ENCODE peak calls at places on chromosomes 12 and 14, in nine cellular contexts. One of them, this sample, is unnamed.

GRCh38 chr12:26608706-26609105 is 224.3 kb downstream of the ITPR2 start:
- DNase-seq in gastrocnemius medialis: no peak
- DNase-seq in Panc1: no peak
- DNase-seq in pancreas: no peak
- DNase-seq in AG04450: no peak
- DNase-seq in heart left ventricle: no peak
- DNase-seq in IMR-90: no peak
- DNase-seq in iPS DF 6.9: no peak
- DNase-seq in esophagus muscularis mucosa: no peak
- DNase-seq in this sample: no peak

GRCh38 chr12:104219361-104219892 is 3.8 kb downstream of the TXNRD1 start:
- DNase-seq in Panc1: peak; percentile 82
- DNase-seq in AG04450: peak; percentile 92
- DNase-seq in esophagus muscularis mucosa: no peak
- DNase-seq in IMR-90: peak; percentile 98
- DNase-seq in iPS DF 6.9: no peak
- DNase-seq in pancreas: no peak
- DNase-seq in gastrocnemius medialis: no peak
- DNase-seq in heart left ventricle: peak; percentile 10
- DNase-seq in this sample: peak; percentile 9

GRCh38 chr12:43331935-43332334 is 220.1 kb downstream of the ADAMTS20 start:
- DNase-seq in gastrocnemius medialis: no peak
- DNase-seq in heart left ventricle: no peak
- DNase-seq in AG04450: no peak
- DNase-seq in esophagus muscularis mucosa: no peak
- DNase-seq in iPS DF 6.9: no peak
- DNase-seq in pancreas: no peak
- DNase-seq in Panc1: no peak
- DNase-seq in IMR-90: no peak
- DNase-seq in this sample: no peak

GRCh38 chr14:95313707-95314106 is 6.0 kb downstream of the CLMN start:
- DNase-seq in Panc1: no peak
- DNase-seq in esophagus muscularis mucosa: no peak
- DNase-seq in pancreas: no peak
- DNase-seq in heart left ventricle: peak; percentile 32
- DNase-seq in IMR-90: peak; percentile 34
- DNase-seq in AG04450: no peak
- DNase-seq in iPS DF 6.9: no peak
- DNase-seq in gastrocnemius medialis: peak; percentile 61
- DNase-seq in this sample: peak; percentile 38

GRCh38 chr14:23636317-23637211 is at the start of gene DHRS2:
- DNase-seq in Panc1: no peak
- DNase-seq in gastrocnemius medialis: no peak
- DNase-seq in esophagus muscularis mucosa: no peak
- DNase-seq in heart left ventricle: no peak
- DNase-seq in AG04450: no peak
- DNase-seq in IMR-90: no peak
- DNase-seq in iPS DF 6.9: no peak
- DNase-seq in pancreas: no peak
- DNase-seq in this sample: no peak

GRCh38 chr12:15268927-15269552 is 47.8 kb upstream of the RERG start:
- DNase-seq in esophagus muscularis mucosa: no peak
- DNase-seq in IMR-90: peak; percentile 58
- DNase-seq in Panc1: peak; percentile 22
- DNase-seq in pancreas: no peak
- DNase-seq in gastrocnemius medialis: peak; percentile 31
- DNase-seq in iPS DF 6.9: peak; percentile 13
- DNase-seq in AG04450: peak; percentile 23
- DNase-seq in heart left ventricle: peak; percentile 15
- DNase-seq in this sample: peak; percentile 24

GRCh38 chr12:77007476-77007875 is 57.9 kb downstream of the E2F7 start:
- DNase-seq in pancreas: no peak
- DNase-seq in esophagus muscularis mucosa: no peak
- DNase-seq in AG04450: no peak
- DNase-seq in gastrocnemius medialis: no peak
- DNase-seq in iPS DF 6.9: no peak
- DNase-seq in IMR-90: no peak
- DNase-seq in heart left ventricle: no peak
- DNase-seq in Panc1: no peak
- DNase-seq in this sample: no peak

GRCh38 chr12:112841891-112842290 is 50.3 kb downstream of the RPH3A start:
- DNase-seq in pancreas: no peak
- DNase-seq in esophagus muscularis mucosa: no peak
- DNase-seq in heart left ventricle: no peak
- DNase-seq in iPS DF 6.9: no peak
- DNase-seq in IMR-90: no peak
- DNase-seq in Panc1: no peak
- DNase-seq in gastrocnemius medialis: no peak
- DNase-seq in AG04450: no peak
- DNase-seq in this sample: no peak

GRCh38 chr12:48810817-48811453 is 7.4 kb upstream of the CACNB3 start:
- DNase-seq in pancreas: no peak
- DNase-seq in iPS DF 6.9: no peak
- DNase-seq in Panc1: no peak
- DNase-seq in gastrocnemius medialis: no peak
- DNase-seq in heart left ventricle: no peak
- DNase-seq in esophagus muscularis mucosa: no peak
- DNase-seq in IMR-90: peak; percentile 98
- DNase-seq in AG04450: peak; percentile 96
- DNase-seq in this sample: no peak

GRCh38 chr14:58731465-58732330 is 93.9 kb downstream of the DACT1 start:
- DNase-seq in pancreas: no peak
- DNase-seq in IMR-90: peak; percentile 99
- DNase-seq in gastrocnemius medialis: no peak
- DNase-seq in esophagus muscularis mucosa: no peak
- DNase-seq in Panc1: no peak
- DNase-seq in heart left ventricle: no peak
- DNase-seq in iPS DF 6.9: no peak
- DNase-seq in AG04450: peak; percentile 93
- DNase-seq in this sample: no peak

GRCh38 chr12:124392271-124392990 is 97.5 kb downstream of the RFLNA start:
- DNase-seq in iPS DF 6.9: no peak
- DNase-seq in IMR-90: peak; percentile 45
- DNase-seq in AG04450: no peak
- DNase-seq in Panc1: no peak
- DNase-seq in pancreas: no peak
- DNase-seq in heart left ventricle: no peak
- DNase-seq in esophagus muscularis mucosa: no peak
- DNase-seq in gastrocnemius medialis: no peak
- DNase-seq in this sample: no peak

GRCh38 chr12:48021485-48022179 is 17.4 kb upstream of the COL2A1 start:
- DNase-seq in IMR-90: no peak
- DNase-seq in esophagus muscularis mucosa: no peak
- DNase-seq in pancreas: no peak
- DNase-seq in AG04450: no peak
- DNase-seq in heart left ventricle: no peak
- DNase-seq in iPS DF 6.9: no peak
- DNase-seq in gastrocnemius medialis: no peak
- DNase-seq in Panc1: no peak
- DNase-seq in this sample: no peak

GRCh38 chr14:102050625-102051024 is 36.2 kb downstream of the HSP90AA1 start:
- DNase-seq in AG04450: no peak
- DNase-seq in Panc1: no peak
- DNase-seq in esophagus muscularis mucosa: no peak
- DNase-seq in heart left ventricle: no peak
- DNase-seq in iPS DF 6.9: no peak
- DNase-seq in gastrocnemius medialis: peak; percentile 73
- DNase-seq in IMR-90: peak; percentile 82
- DNase-seq in pancreas: no peak
- DNase-seq in this sample: no peak

GRCh38 chr14:51236314-51236713 is 3.7 kb upstream of the TMX1 start:
- DNase-seq in pancreas: no peak
- DNase-seq in iPS DF 6.9: no peak
- DNase-seq in AG04450: no peak
- DNase-seq in esophagus muscularis mucosa: no peak
- DNase-seq in Panc1: no peak
- DNase-seq in gastrocnemius medialis: no peak
- DNase-seq in IMR-90: peak; percentile 47
- DNase-seq in heart left ventricle: no peak
- DNase-seq in this sample: no peak

GRCh38 chr12:16229676-16230075 is 47.8 kb downstream of the SLC15A5 start:
- DNase-seq in iPS DF 6.9: no peak
- DNase-seq in IMR-90: no peak
- DNase-seq in gastrocnemius medialis: no peak
- DNase-seq in esophagus muscularis mucosa: no peak
- DNase-seq in pancreas: no peak
- DNase-seq in Panc1: no peak
- DNase-seq in heart left ventricle: no peak
- DNase-seq in AG04450: no peak
- DNase-seq in this sample: no peak

DNA sequence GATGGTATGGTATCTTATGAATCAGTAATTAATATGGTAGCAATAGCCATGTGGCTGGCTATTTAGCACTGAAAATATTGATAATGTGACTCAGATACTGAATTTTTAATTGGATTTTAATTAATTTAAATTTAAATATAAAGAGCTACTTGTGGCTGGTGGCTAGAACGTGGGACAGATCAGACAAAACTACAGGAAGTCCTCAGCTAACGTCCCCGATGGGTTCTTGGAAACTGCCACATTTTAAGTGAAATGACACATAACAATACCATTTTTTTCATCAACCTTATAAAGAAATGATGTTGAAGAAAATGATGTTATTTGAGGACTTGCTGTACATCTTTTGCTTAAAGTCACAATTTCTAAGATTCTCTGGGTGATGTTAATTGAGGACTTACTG is 138.1 kb upstream of the FLRT2 start:
- DNase-seq in AG04450: no peak
- DNase-seq in gastrocnemius medialis: no peak
- DNase-seq in heart left ventricle: no peak
- DNase-seq in iPS DF 6.9: no peak
- DNase-seq in Panc1: no peak
- DNase-seq in IMR-90: no peak
- DNase-seq in esophagus muscularis mucosa: no peak
- DNase-seq in pancreas: no peak
- DNase-seq in this sample: no peak
- H3K9me3 ChIP-seq in AG04450: no peaks in the 10 kb centered on the region
- H3K9me3 ChIP-seq in gastrocnemius medialis: no peaks in the 10 kb centered on the region
- H3K9me3 ChIP-seq in heart left ventricle: no peaks in the 10 kb centered on the region
- H3K9me3 ChIP-seq in iPS DF 6.9: no peaks in the 10 kb centered on the region
- H3K9me3 ChIP-seq in Panc1: no peaks in the 10 kb centered on the region
- H3K9me3 ChIP-seq in IMR-90: no peaks in the 10 kb centered on the region
- H3K9me3 ChIP-seq in esophagus muscularis mucosa: no peaks in the 10 kb centered on the region
- H3K9me3 ChIP-seq in pancreas: no peaks in the 10 kb centered on the region
- H3K9me3 ChIP-seq in this sample: no peaks in the 10 kb centered on the region

GRCh38 chr12:129681151-129681550 is 222.7 kb downstream of the TMEM132D start:
- DNase-seq in gastrocnemius medialis: no peak
- DNase-seq in pancreas: no peak
- DNase-seq in esophagus muscularis mucosa: peak; percentile 75
- DNase-seq in IMR-90: no peak
- DNase-seq in iPS DF 6.9: no peak
- DNase-seq in Panc1: no peak
- DNase-seq in AG04450: no peak
- DNase-seq in heart left ventricle: no peak
- DNase-seq in this sample: no peak
- H3K9me3 ChIP-seq in gastrocnemius medialis: no peaks in the 10 kb centered on the region
- H3K9me3 ChIP-seq in pancreas: no peaks in the 10 kb centered on the region
- H3K9me3 ChIP-seq in esophagus muscularis mucosa: peaks cover 26% of the 10 kb centered on the region
- H3K9me3 ChIP-seq in IMR-90: peaks cover 15% of the 10 kb centered on the region
- H3K9me3 ChIP-seq in iPS DF 6.9: peaks cover 10% of the 10 kb centered on the region
- H3K9me3 ChIP-seq in Panc1: peaks cover 2% of the 10 kb centered on the region
- H3K9me3 ChIP-seq in AG04450: peaks cover 23% of the 10 kb centered on the region
- H3K9me3 ChIP-seq in heart left ventricle: no peaks in the 10 kb centered on the region
- H3K9me3 ChIP-seq in this sample: peaks cover 52% of the 10 kb centered on the region

GRCh38 chr14:26385302-26385701 is 212.5 kb downstream of the NOVA1 start:
- DNase-seq in heart left ventricle: no peak
- DNase-seq in Panc1: no peak
- DNase-seq in esophagus muscularis mucosa: no peak
- DNase-seq in IMR-90: no peak
- DNase-seq in gastrocnemius medialis: no peak
- DNase-seq in AG04450: no peak
- DNase-seq in iPS DF 6.9: no peak
- DNase-seq in pancreas: no peak
- DNase-seq in this sample: no peak

GRCh38 chr14:26380616-26381015 is 217.2 kb downstream of the NOVA1 start:
- DNase-seq in iPS DF 6.9: no peak
- DNase-seq in pancreas: no peak
- DNase-seq in AG04450: no peak
- DNase-seq in gastrocnemius medialis: no peak
- DNase-seq in esophagus muscularis mucosa: no peak
- DNase-seq in Panc1: no peak
- DNase-seq in heart left ventricle: no peak
- DNase-seq in IMR-90: no peak
- DNase-seq in this sample: no peak

GRCh38 chr14:26383286-26383685 is 214.5 kb downstream of the NOVA1 start:
- DNase-seq in pancreas: no peak
- DNase-seq in heart left ventricle: no peak
- DNase-seq in gastrocnemius medialis: no peak
- DNase-seq in esophagus muscularis mucosa: no peak
- DNase-seq in IMR-90: no peak
- DNase-seq in iPS DF 6.9: no peak
- DNase-seq in Panc1: no peak
- DNase-seq in AG04450: no peak
- DNase-seq in this sample: no peak

GRCh38 chr14:26379951-26380350 is 217.9 kb downstream of the NOVA1 start:
- DNase-seq in gastrocnemius medialis: no peak
- DNase-seq in esophagus muscularis mucosa: no peak
- DNase-seq in iPS DF 6.9: no peak
- DNase-seq in Panc1: no peak
- DNase-seq in pancreas: no peak
- DNase-seq in heart left ventricle: no peak
- DNase-seq in AG04450: no peak
- DNase-seq in IMR-90: no peak
- DNase-seq in this sample: no peak

DNA sequence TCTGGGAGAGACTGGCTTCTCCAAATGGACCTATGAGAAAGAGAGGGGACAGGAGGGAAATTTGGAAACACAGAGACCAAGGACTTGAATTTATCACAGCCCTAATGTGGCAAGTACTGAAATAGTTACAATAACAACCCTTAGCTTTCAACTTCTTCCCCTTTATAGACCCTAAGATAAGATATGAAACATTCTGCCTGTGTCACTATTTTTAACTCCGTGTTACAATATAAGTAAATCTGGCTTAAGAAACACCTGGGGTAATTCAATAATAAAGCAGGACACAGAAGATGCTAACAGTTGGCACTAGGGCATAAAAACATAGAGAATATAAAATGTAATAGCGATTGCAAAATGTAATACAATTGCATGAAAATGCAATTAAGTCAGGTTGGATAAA is 216.4 kb downstream of the NOVA1 start:
- DNase-seq in IMR-90: no peak
- DNase-seq in pancreas: no peak
- DNase-seq in gastrocnemius medialis: no peak
- DNase-seq in heart left ventricle: no peak
- DNase-seq in AG04450: no peak
- DNase-seq in Panc1: no peak
- DNase-seq in iPS DF 6.9: no peak
- DNase-seq in esophagus muscularis mucosa: no peak
- DNase-seq in this sample: no peak
- H3K9me3 ChIP-seq in IMR-90: no peaks in the 10 kb centered on the region
- H3K9me3 ChIP-seq in pancreas: no peaks in the 10 kb centered on the region
- H3K9me3 ChIP-seq in gastrocnemius medialis: no peaks in the 10 kb centered on the region
- H3K9me3 ChIP-seq in heart left ventricle: no peaks in the 10 kb centered on the region
- H3K9me3 ChIP-seq in AG04450: no peaks in the 10 kb centered on the region
- H3K9me3 ChIP-seq in Panc1: no peaks in the 10 kb centered on the region
- H3K9me3 ChIP-seq in iPS DF 6.9: no peaks in the 10 kb centered on the region
- H3K9me3 ChIP-seq in esophagus muscularis mucosa: no peaks in the 10 kb centered on the region
- H3K9me3 ChIP-seq in this sample: no peaks in the 10 kb centered on the region

DNA sequence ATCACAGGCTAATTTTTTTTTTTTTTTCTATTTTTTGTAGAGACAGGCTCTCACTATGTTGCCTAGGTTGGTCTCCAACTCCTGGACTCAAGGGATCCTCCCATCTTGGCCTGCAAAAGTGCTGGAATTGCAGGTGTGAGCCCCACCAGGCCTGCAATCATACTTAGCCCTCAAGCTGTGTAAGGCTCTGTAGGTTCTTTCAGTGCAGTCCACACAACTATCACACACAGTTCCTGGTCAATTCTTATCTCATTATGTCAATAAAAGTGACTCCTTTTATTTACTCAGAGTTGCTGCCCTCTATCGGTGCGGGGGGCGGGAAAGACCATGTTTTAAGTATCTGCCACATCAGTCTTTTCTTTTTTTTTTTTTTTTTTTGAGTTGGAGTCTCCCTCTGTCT is 29.0 kb downstream of the SLC2A3 start:
- DNase-seq in heart left ventricle: no peak
- DNase-seq in esophagus muscularis mucosa: no peak
- DNase-seq in IMR-90: peak; percentile 61
- DNase-seq in iPS DF 6.9: no peak
- DNase-seq in gastrocnemius medialis: no peak
- DNase-seq in Panc1: no peak
- DNase-seq in pancreas: no peak
- DNase-seq in AG04450: no peak
- DNase-seq in this sample: peak; percentile 17
- H3K9me3 ChIP-seq in heart left ventricle: no peaks in the 10 kb centered on the region
- H3K9me3 ChIP-seq in esophagus muscularis mucosa: no peaks in the 10 kb centered on the region
- H3K9me3 ChIP-seq in IMR-90: no peaks in the 10 kb centered on the region
- H3K9me3 ChIP-seq in iPS DF 6.9: no peaks in the 10 kb centered on the region
- H3K9me3 ChIP-seq in gastrocnemius medialis: no peaks in the 10 kb centered on the region
- H3K9me3 ChIP-seq in Panc1: no peaks in the 10 kb centered on the region
- H3K9me3 ChIP-seq in pancreas: no peaks in the 10 kb centered on the region
- H3K9me3 ChIP-seq in AG04450: no peaks in the 10 kb centered on the region
- H3K9me3 ChIP-seq in this sample: no peaks in the 10 kb centered on the region